ENCODE peak calls at places on chromosomes 16 and 17, in ten cellular contexts. L is activated B cell treated with CpG ODN at 0.5 μM for 24 hours; Z is stimulated activated CD4-positive, alpha-beta T cell treated with anti-CD3 and anti-CD28 coated beads, Interleukin-1b, Interleukin-23, amount 100 ng/mL, for 1 hour; V is endothelial cell; K is adrenal gland; A is RWPE1; B is DMS 273 treated with DMSO at 0.1 percent for 48 hours; O is progenitor cell of endocrine pancreas; X is caudate nucleus; M is NCI-H1417. N is an unnamed sample.

GRCh38 chr17:9444687-9445086 is 130.9 kb downstream of the STX8 start:
- DNase-seq in Z (no peak), X (no peak), L (no peak), V (no peak), K (no peak), M (no peak), A (no peak), O (no peak), B (no peak), N (no peak)

GRCh38 chr16:52731219-52731875 is 184.4 kb upstream of the TOX3 start:
- DNase-seq in M (no peak), L (no peak), B (no peak), O (no peak), X (no peak), Z (no peak), K (no peak), A (no peak), V (no peak), N (no peak)

GRCh38 chr17:62565817-62566216 is 61.7 kb upstream of the MRC2 start:
- DNase-seq in A (peak; percentile 56), B (no peak), V (no peak), X (no peak), L (no peak), K (no peak), Z (no peak), O (no peak), M (no peak), N (no peak)

GRCh38 chr16:26765087-26765486 is 301.6 kb upstream of the C16orf82 start:
- DNase-seq in L (no peak), M (no peak), B (no peak), A (no peak), V (peak; percentile 18), O (no peak), Z (no peak), X (no peak), K (no peak), N (no peak)

GRCh38 chr16:27335349-27336052 is 21.7 kb downstream of the IL4R start:
- DNase-seq in A (no peak), O (no peak), M (no peak), V (no peak), X (no peak), Z (no peak), K (no peak), B (no peak), L (no peak), N (no peak)

GRCh38 chr16:56998352-56998751 is 9.0 kb downstream of the NLRC5 start:
- DNase-seq in Z (no peak), X (no peak), K (no peak), V (no peak), A (no peak), L (no peak), B (no peak), O (no peak), M (no peak), N (no peak)

GRCh38 chr17:72764632-72765041 is 327.9 kb downstream of the SLC39A11 start:
- DNase-seq in X (no peak), B (no peak), M (no peak), L (no peak), K (no peak), V (no peak), Z (no peak), A (no peak), O (no peak), N (no peak)

GRCh38 chr16:50360779-50361178 is 8.0 kb downstream of the BRD7 start:
- DNase-seq in O (no peak), L (no peak), B (peak; percentile 83), X (no peak), Z (no peak), V (no peak), K (no peak), M (no peak), A (no peak), N (no peak)

GRCh38 chr17:68539536-68540469 is 27.6 kb downstream of the PRKAR1A start:
- DNase-seq in K (no peak), L (no peak), M (no peak), X (no peak), B (peak; percentile 30), O (no peak), A (no peak), Z (no peak), V (no peak), N (no peak)